ENCODE peak calls at places on chromosomes 6 and 20, in six cellular contexts. I is effector memory CD4-positive, alpha-beta T cell; A is vagina; R is mucosa of descending colon; M is CD4-positive, alpha-beta T cell; Q is A549. F is an unnamed sample.

GRCh38 chr6:124535746-124536145 is 426.5 kb upstream of the RNF217 start:
- DNase-seq in I (no peak), Q (peak; percentile 1), M (no peak), R (no peak), A (no peak), F (no peak)

GRCh38 chr6:135397172-135397952 is 100.2 kb downstream of the AHI1 start:
- DNase-seq in Q (no peak), I (no peak), A (no peak), R (no peak), M (no peak), F (no peak)

GRCh38 chr20:10922521-10922920 is 248.7 kb upstream of the JAG1 start:
- DNase-seq in Q (no peak), M (no peak), R (no peak), A (no peak), I (no peak), F (no peak)

GRCh38 chr6:26016326-26017275 is 54.0 kb downstream of the TRIM38 start:
- DNase-seq in M (no peak), Q (no peak), R (no peak), A (no peak), I (no peak), F (peak; percentile 76)

GRCh38 chr20:48298424-48298823 is 513.1 kb upstream of the SULF2 start:
- DNase-seq in M (no peak), Q (no peak), A (no peak), R (no peak), I (no peak), F (no peak)

GRCh38 chr6:4055420-4056041 is 23.4 kb downstream of the FAM217A start:
- DNase-seq in A (no peak), Q (peak; percentile 47), I (no peak), M (no peak), R (peak; percentile 66), F (no peak)

GRCh38 chr6:83057705-83058321 is 7.8 kb downstream of the UBE3D start:
- DNase-seq in R (peak; percentile 53), M (no peak), A (no peak), I (no peak), Q (peak; percentile 25), F (no peak)

GRCh38 chr6:4066029-4066755 is 12.7 kb downstream of the FAM217A start:
- DNase-seq in A (no peak), M (no peak), I (no peak), Q (no peak), R (no peak), F (no peak)

GRCh38 chr6:130434174-130434873 is 68.5 kb downstream of the TMEM200A start:
- DNase-seq in Q (no peak), M (no peak), R (no peak), A (no peak), I (no peak), F (no peak)

GRCh38 chr6:117487831-117488230 is 5.4 kb downstream of the DCBLD1 start:
- DNase-seq in R (no peak), M (no peak), I (no peak), A (no peak), Q (no peak), F (no peak)

GRCh38 chr20:20594171-20594530 is 118.3 kb downstream of the RALGAPA2 start:
- DNase-seq in I (no peak), Q (peak; percentile 27), M (no peak), A (no peak), R (peak; percentile 24), F (no peak)

GRCh38 chr20:45872626-45873025 is 8.4 kb upstream of the ZSWIM1 start:
- DNase-seq in M (no peak), R (no peak), Q (no peak), A (no peak), I (no peak), F (no peak)

GRCh38 chr20:12956303-12956702 is 52.5 kb upstream of the SPTLC3 start:
- DNase-seq in R (no peak), A (no peak), Q (no peak), I (no peak), M (no peak), F (no peak)

DNA sequence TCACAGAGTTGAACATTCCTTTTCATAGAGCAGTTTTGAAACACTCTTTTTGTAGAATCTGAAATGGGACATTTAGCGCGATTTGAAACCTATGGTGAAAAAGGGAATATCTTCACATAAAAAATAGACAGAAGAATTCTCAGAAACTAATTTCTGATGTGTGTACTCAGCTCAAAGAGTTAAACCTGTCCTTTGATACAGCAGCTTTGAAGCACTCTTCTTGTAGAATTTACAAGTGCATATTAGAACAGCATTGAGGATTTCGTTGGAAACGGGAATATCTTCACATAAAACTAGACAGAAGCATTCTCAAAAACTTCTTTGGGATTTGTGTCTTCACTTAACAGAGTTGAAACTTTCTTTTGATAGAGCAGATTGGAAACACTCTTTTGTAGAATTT is 650.7 kb upstream of the ZNF337 start:
- DNase-seq in Q (no peak), I (no peak), A (no peak), R (no peak), M (no peak), F (no peak)
- H3K9me3 ChIP-seq in Q (peaks cover 6% of the 10 kb centered on the region), I (no peaks in the 10 kb centered on the region), A (no peaks in the 10 kb centered on the region), R (peaks cover 41% of the 10 kb centered on the region), M (no peaks in the 10 kb centered on the region), F (peaks cover 50% of the 10 kb centered on the region)

GRCh38 chr6:167689278-167689677 is 137.4 kb upstream of the AFDN start:
- DNase-seq in Q (no peak), M (no peak), A (no peak), I (no peak), R (no peak), F (no peak)
- H3K9me3 ChIP-seq in Q (no peaks in the 10 kb centered on the region), M (no peaks in the 10 kb centered on the region), A (no peaks in the 10 kb centered on the region), I (no peaks in the 10 kb centered on the region), R (no peaks in the 10 kb centered on the region), F (no peaks in the 10 kb centered on the region)

GRCh38 chr6:169470790-169471189 is 217.1 kb upstream of the THBS2 start:
- DNase-seq in M (no peak), Q (no peak), I (no peak), R (no peak), A (no peak), F (no peak)
- H3K9me3 ChIP-seq in M (peaks cover 41% of the 10 kb centered on the region), Q (peaks cover 8% of the 10 kb centered on the region), I (peaks cover 9% of the 10 kb centered on the region), R (peaks cover 23% of the 10 kb centered on the region), A (no peaks in the 10 kb centered on the region), F (peaks cover 4% of the 10 kb centered on the region)

GRCh38 chr6:23137596-23137995 is 568.2 kb downstream of the HDGFL1 start:
- DNase-seq in Q (no peak), M (no peak), A (no peak), I (no peak), R (no peak), F (no peak)

GRCh38 chr6:23145801-23146200 is 576.4 kb downstream of the HDGFL1 start:
- DNase-seq in A (no peak), I (no peak), Q (no peak), M (no peak), R (no peak), F (no peak)

DNA sequence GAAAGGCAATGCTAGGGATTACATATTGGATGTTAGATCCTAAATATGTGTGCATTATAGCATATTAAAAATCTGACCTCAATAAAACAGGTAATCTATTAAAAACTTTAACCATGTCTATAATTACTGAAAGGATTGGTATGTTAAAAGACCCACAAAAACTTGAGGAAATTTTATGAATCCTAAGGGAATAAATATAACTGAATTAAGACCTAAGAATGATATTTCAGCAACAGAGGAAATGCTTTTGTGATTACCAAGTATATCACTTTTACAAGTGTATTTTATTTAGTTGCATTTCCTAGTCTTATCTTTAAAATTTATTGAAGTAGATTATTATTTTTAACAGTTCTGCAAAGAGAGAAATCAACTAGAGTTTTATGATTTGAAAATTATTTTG is 571.5 kb downstream of the HDGFL1 start:
- DNase-seq in M (no peak), A (no peak), R (no peak), Q (no peak), I (no peak), F (no peak)
- H3K9me3 ChIP-seq in M (no peaks in the 10 kb centered on the region), A (peaks cover 5% of the 10 kb centered on the region), R (peaks cover 13% of the 10 kb centered on the region), Q (no peaks in the 10 kb centered on the region), I (no peaks in the 10 kb centered on the region), F (no peaks in the 10 kb centered on the region)

GRCh38 chr6:168718821-168719475 is 278.0 kb downstream of the SMOC2 start:
- DNase-seq in A (peak; percentile 84), M (no peak), Q (no peak), R (no peak), I (no peak), F (no peak)
- H3K9me3 ChIP-seq in A (no peaks in the 10 kb centered on the region), M (no peaks in the 10 kb centered on the region), Q (no peaks in the 10 kb centered on the region), R (no peaks in the 10 kb centered on the region), I (no peaks in the 10 kb centered on the region), F (no peaks in the 10 kb centered on the region)